ENCODE peak calls at places on chromosome 13, in nine cellular contexts. One of them, this sample, is unnamed.
A peak's percentile ranks its signal among the peaks of the same experiment; 100 is the strongest.

GRCh38 chr13:40333238-40333637 is 333.2 kb downstream of the FOXO1 start:
- DNase-seq in CD8-positive, alpha-beta memory T cell: no peak
- DNase-seq in Peyer's patch: no peak
- DNase-seq in PC-9: no peak
- DNase-seq in OCI-LY7: no peak
- DNase-seq in fibroblast of lung: peak; percentile 14
- DNase-seq in upper lobe of right lung: no peak
- DNase-seq in heart right ventricle: no peak
- DNase-seq in ovary: no peak
- DNase-seq in this sample: no peak

GRCh38 chr13:110633776-110634175 is 18.4 kb downstream of the NAXD start:
- DNase-seq in heart right ventricle: no peak
- DNase-seq in CD8-positive, alpha-beta memory T cell: no peak
- DNase-seq in upper lobe of right lung: no peak
- DNase-seq in ovary: no peak
- DNase-seq in OCI-LY7: no peak
- DNase-seq in PC-9: no peak
- DNase-seq in Peyer's patch: no peak
- DNase-seq in fibroblast of lung: no peak
- DNase-seq in this sample: no peak

GRCh38 chr13:42001580-42001979 is 40.7 kb upstream of the VWA8 start:
- DNase-seq in OCI-LY7: no peak
- DNase-seq in ovary: peak; percentile 36
- DNase-seq in Peyer's patch: no peak
- DNase-seq in heart right ventricle: no peak
- DNase-seq in fibroblast of lung: peak; percentile 96
- DNase-seq in PC-9: no peak
- DNase-seq in CD8-positive, alpha-beta memory T cell: no peak
- DNase-seq in upper lobe of right lung: peak; percentile 66
- DNase-seq in this sample: no peak

GRCh38 chr13:108213946-108214345 is 1.4 kb downstream of the LIG4 start:
- DNase-seq in upper lobe of right lung: no peak
- DNase-seq in ovary: no peak
- DNase-seq in CD8-positive, alpha-beta memory T cell: no peak
- DNase-seq in PC-9: no peak
- DNase-seq in OCI-LY7: no peak
- DNase-seq in heart right ventricle: no peak
- DNase-seq in fibroblast of lung: peak; percentile 71
- DNase-seq in Peyer's patch: no peak
- DNase-seq in this sample: no peak

GRCh38 chr13:99425485-99426341 is 75.6 kb upstream of the TM9SF2 start:
- DNase-seq in upper lobe of right lung: no peak
- DNase-seq in CD8-positive, alpha-beta memory T cell: peak; percentile 61
- DNase-seq in PC-9: no peak
- DNase-seq in ovary: no peak
- DNase-seq in heart right ventricle: no peak
- DNase-seq in OCI-LY7: peak; percentile 82
- DNase-seq in Peyer's patch: peak; percentile 91
- DNase-seq in fibroblast of lung: no peak
- DNase-seq in this sample: peak; percentile 60

GRCh38 chr13:71339010-71339409 is 528.0 kb downstream of the DACH1 start:
- DNase-seq in fibroblast of lung: no peak
- DNase-seq in PC-9: no peak
- DNase-seq in ovary: no peak
- DNase-seq in Peyer's patch: no peak
- DNase-seq in OCI-LY7: no peak
- DNase-seq in CD8-positive, alpha-beta memory T cell: no peak
- DNase-seq in upper lobe of right lung: no peak
- DNase-seq in heart right ventricle: no peak
- DNase-seq in this sample: no peak

GRCh38 chr13:89930861-89931260 is 1416.6 kb upstream of the MIR17HG start:
- DNase-seq in OCI-LY7: no peak
- DNase-seq in heart right ventricle: no peak
- DNase-seq in upper lobe of right lung: no peak
- DNase-seq in ovary: no peak
- DNase-seq in fibroblast of lung: no peak
- DNase-seq in Peyer's patch: no peak
- DNase-seq in CD8-positive, alpha-beta memory T cell: no peak
- DNase-seq in PC-9: no peak
- DNase-seq in this sample: no peak

GRCh38 chr13:27379694-27380596 is 44.5 kb upstream of the GTF3A start:
- DNase-seq in Peyer's patch: peak; percentile 86
- DNase-seq in CD8-positive, alpha-beta memory T cell: peak; percentile 33
- DNase-seq in ovary: peak; percentile 43
- DNase-seq in OCI-LY7: peak; percentile 55
- DNase-seq in PC-9: peak; percentile 42
- DNase-seq in fibroblast of lung: peak; percentile 18
- DNase-seq in heart right ventricle: peak; percentile 39
- DNase-seq in upper lobe of right lung: no peak
- DNase-seq in this sample: peak; percentile 81

GRCh38 chr13:100209857-100210580 is 121.1 kb downstream of the PCCA start:
- DNase-seq in heart right ventricle: no peak
- DNase-seq in Peyer's patch: no peak
- DNase-seq in PC-9: no peak
- DNase-seq in upper lobe of right lung: no peak
- DNase-seq in ovary: no peak
- DNase-seq in fibroblast of lung: peak; percentile 87
- DNase-seq in OCI-LY7: no peak
- DNase-seq in CD8-positive, alpha-beta memory T cell: no peak
- DNase-seq in this sample: no peak

GRCh38 chr13:77036294-77036693 is 9.3 kb upstream of the FBXL3 start:
- DNase-seq in Peyer's patch: no peak
- DNase-seq in fibroblast of lung: no peak
- DNase-seq in heart right ventricle: no peak
- DNase-seq in PC-9: no peak
- DNase-seq in ovary: no peak
- DNase-seq in OCI-LY7: no peak
- DNase-seq in upper lobe of right lung: no peak
- DNase-seq in CD8-positive, alpha-beta memory T cell: no peak
- DNase-seq in this sample: no peak

GRCh38 chr13:110173247-110173818 is 133.6 kb downstream of the COL4A1 start:
- DNase-seq in CD8-positive, alpha-beta memory T cell: no peak
- DNase-seq in Peyer's patch: no peak
- DNase-seq in ovary: no peak
- DNase-seq in PC-9: peak; percentile 71
- DNase-seq in OCI-LY7: no peak
- DNase-seq in upper lobe of right lung: no peak
- DNase-seq in heart right ventricle: no peak
- DNase-seq in fibroblast of lung: no peak
- DNase-seq in this sample: no peak

GRCh38 chr13:106796280-106797047 is 228.5 kb upstream of the ARGLU1 start:
- DNase-seq in Peyer's patch: no peak
- DNase-seq in OCI-LY7: no peak
- DNase-seq in upper lobe of right lung: no peak
- DNase-seq in fibroblast of lung: no peak
- DNase-seq in ovary: no peak
- DNase-seq in PC-9: no peak
- DNase-seq in CD8-positive, alpha-beta memory T cell: no peak
- DNase-seq in heart right ventricle: no peak
- DNase-seq in this sample: no peak

GRCh38 chr13:25478186-25478585 is 106.4 kb downstream of the ATP8A2 start:
- DNase-seq in upper lobe of right lung: no peak
- DNase-seq in PC-9: no peak
- DNase-seq in fibroblast of lung: peak; percentile 74
- DNase-seq in CD8-positive, alpha-beta memory T cell: no peak
- DNase-seq in OCI-LY7: no peak
- DNase-seq in Peyer's patch: no peak
- DNase-seq in heart right ventricle: no peak
- DNase-seq in ovary: no peak
- DNase-seq in this sample: no peak

GRCh38 chr13:68927387-68928026 is 1180.1 kb upstream of the ATXN8OS start:
- DNase-seq in Peyer's patch: no peak
- DNase-seq in OCI-LY7: no peak
- DNase-seq in CD8-positive, alpha-beta memory T cell: no peak
- DNase-seq in heart right ventricle: no peak
- DNase-seq in PC-9: no peak
- DNase-seq in fibroblast of lung: peak; percentile 25
- DNase-seq in upper lobe of right lung: no peak
- DNase-seq in ovary: no peak
- DNase-seq in this sample: no peak

GRCh38 chr13:106275441-106276032 is 259.9 kb downstream of the EFNB2 start:
- DNase-seq in Peyer's patch: no peak
- DNase-seq in ovary: no peak
- DNase-seq in upper lobe of right lung: no peak
- DNase-seq in fibroblast of lung: peak; percentile 50
- DNase-seq in PC-9: no peak
- DNase-seq in CD8-positive, alpha-beta memory T cell: no peak
- DNase-seq in OCI-LY7: no peak
- DNase-seq in heart right ventricle: no peak
- DNase-seq in this sample: no peak

GRCh38 chr13:98893361-98893760 is 84.5 kb downstream of the DOCK9 start:
- DNase-seq in ovary: no peak
- DNase-seq in OCI-LY7: no peak
- DNase-seq in heart right ventricle: no peak
- DNase-seq in CD8-positive, alpha-beta memory T cell: no peak
- DNase-seq in upper lobe of right lung: no peak
- DNase-seq in PC-9: no peak
- DNase-seq in Peyer's patch: no peak
- DNase-seq in fibroblast of lung: no peak
- DNase-seq in this sample: no peak

GRCh38 chr13:66210677-66211076 is 1019.5 kb downstream of the PCDH9 start:
- DNase-seq in CD8-positive, alpha-beta memory T cell: no peak
- DNase-seq in ovary: no peak
- DNase-seq in heart right ventricle: no peak
- DNase-seq in OCI-LY7: no peak
- DNase-seq in fibroblast of lung: peak; percentile 98
- DNase-seq in Peyer's patch: no peak
- DNase-seq in upper lobe of right lung: no peak
- DNase-seq in PC-9: no peak
- DNase-seq in this sample: no peak

GRCh38 chr13:44141213-44141724 is 232.4 kb upstream of the SERP2 start:
- DNase-seq in fibroblast of lung: peak; percentile 27
- DNase-seq in ovary: no peak
- DNase-seq in OCI-LY7: peak; percentile 20
- DNase-seq in CD8-positive, alpha-beta memory T cell: peak; percentile 7
- DNase-seq in heart right ventricle: no peak
- DNase-seq in PC-9: no peak
- DNase-seq in upper lobe of right lung: peak; percentile 64
- DNase-seq in Peyer's patch: no peak
- DNase-seq in this sample: no peak

GRCh38 chr13:31485183-31485582 is 254.1 kb upstream of the RXFP2 start:
- DNase-seq in upper lobe of right lung: no peak
- DNase-seq in PC-9: no peak
- DNase-seq in OCI-LY7: no peak
- DNase-seq in heart right ventricle: no peak
- DNase-seq in ovary: no peak
- DNase-seq in Peyer's patch: no peak
- DNase-seq in fibroblast of lung: no peak
- DNase-seq in CD8-positive, alpha-beta memory T cell: no peak
- DNase-seq in this sample: no peak

GRCh38 chr13:63041640-63042414 is 1626.2 kb upstream of the PCDH20 start:
- DNase-seq in Peyer's patch: no peak
- DNase-seq in CD8-positive, alpha-beta memory T cell: no peak
- DNase-seq in ovary: no peak
- DNase-seq in fibroblast of lung: peak; percentile 14
- DNase-seq in PC-9: no peak
- DNase-seq in heart right ventricle: no peak
- DNase-seq in upper lobe of right lung: no peak
- DNase-seq in OCI-LY7: no peak
- DNase-seq in this sample: no peak

DNA sequence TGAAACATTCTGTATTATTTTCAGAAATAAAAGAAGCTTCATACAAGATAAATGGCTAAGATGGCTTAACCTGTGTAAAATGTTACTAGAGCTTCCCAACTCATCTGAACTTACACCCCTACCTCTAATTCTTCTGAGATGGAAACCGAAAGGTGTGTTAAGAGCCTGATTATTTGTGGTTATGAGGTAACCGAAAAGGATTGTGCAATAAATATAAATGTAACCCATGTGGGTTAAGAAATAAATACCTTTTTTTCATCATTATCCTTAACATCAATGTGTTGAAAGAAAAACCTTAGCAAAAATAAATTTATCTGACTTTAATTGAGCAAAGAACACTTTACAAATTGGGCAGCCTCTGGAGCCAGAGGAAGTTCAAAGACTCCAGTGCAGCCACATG is 961.8 kb upstream of the SPRY2 start:
- DNase-seq in CD8-positive, alpha-beta memory T cell: no peak
- DNase-seq in fibroblast of lung: no peak
- DNase-seq in ovary: no peak
- DNase-seq in OCI-LY7: no peak
- DNase-seq in upper lobe of right lung: no peak
- DNase-seq in heart right ventricle: no peak
- DNase-seq in Peyer's patch: no peak
- DNase-seq in PC-9: no peak
- DNase-seq in this sample: no peak
- H3K27ac ChIP-seq in CD8-positive, alpha-beta memory T cell: no peak overlapping the region
- H3K27ac ChIP-seq in fibroblast of lung: no peak overlapping the region
- H3K27ac ChIP-seq in ovary: no peak overlapping the region
- H3K27ac ChIP-seq in OCI-LY7: no peak overlapping the region
- H3K27ac ChIP-seq in upper lobe of right lung: no peak overlapping the region
- H3K27ac ChIP-seq in heart right ventricle: no peak overlapping the region
- H3K27ac ChIP-seq in Peyer's patch: no peak overlapping the region
- H3K27ac ChIP-seq in PC-9: no peak overlapping the region
- H3K27ac ChIP-seq in this sample: no peak overlapping the region

GRCh38 chr13:28964052-28964451 is 143.9 kb downstream of the MTUS2 start:
- DNase-seq in OCI-LY7: no peak
- DNase-seq in Peyer's patch: no peak
- DNase-seq in CD8-positive, alpha-beta memory T cell: no peak
- DNase-seq in PC-9: no peak
- DNase-seq in ovary: no peak
- DNase-seq in upper lobe of right lung: no peak
- DNase-seq in fibroblast of lung: no peak
- DNase-seq in heart right ventricle: no peak
- DNase-seq in this sample: no peak
- H3K4me1 ChIP-seq in OCI-LY7: no peaks in the 10 kb centered on the region
- H3K4me1 ChIP-seq in Peyer's patch: no peaks in the 10 kb centered on the region
- H3K4me1 ChIP-seq in CD8-positive, alpha-beta memory T cell: no peaks in the 10 kb centered on the region
- H3K4me1 ChIP-seq in PC-9: no peaks in the 10 kb centered on the region
- H3K4me1 ChIP-seq in ovary: no peaks in the 10 kb centered on the region
- H3K4me1 ChIP-seq in upper lobe of right lung: no peaks in the 10 kb centered on the region
- H3K4me1 ChIP-seq in fibroblast of lung: no peaks in the 10 kb centered on the region
- H3K4me1 ChIP-seq in heart right ventricle: no peaks in the 10 kb centered on the region
- H3K4me1 ChIP-seq in this sample: no peaks in the 10 kb centered on the region

DNA sequence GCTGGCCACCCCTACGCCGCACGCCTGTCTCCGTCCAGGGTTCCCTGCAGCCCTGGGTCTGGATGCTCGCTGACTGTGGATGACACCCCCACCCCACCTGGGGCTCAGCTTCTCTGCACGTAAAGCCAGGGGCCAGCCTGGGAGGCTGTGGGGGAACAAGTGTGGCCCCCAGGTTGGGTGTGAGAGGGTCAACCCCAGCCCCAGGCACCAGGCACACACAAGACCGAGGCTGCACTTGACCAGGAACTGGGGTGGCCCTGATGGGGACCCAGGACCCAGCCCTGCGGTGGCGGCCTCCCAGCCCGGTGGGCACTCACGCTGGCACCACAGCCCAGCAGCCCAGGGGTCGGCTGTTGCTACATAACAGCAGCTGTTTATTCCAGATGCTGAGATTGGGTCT is 41.6 kb downstream of the GAS6 start:
- DNase-seq in PC-9: no peak
- DNase-seq in ovary: no peak
- DNase-seq in CD8-positive, alpha-beta memory T cell: no peak
- DNase-seq in Peyer's patch: no peak
- DNase-seq in fibroblast of lung: no peak
- DNase-seq in upper lobe of right lung: no peak
- DNase-seq in heart right ventricle: no peak
- DNase-seq in OCI-LY7: no peak
- DNase-seq in this sample: no peak
- H3K27ac ChIP-seq in PC-9: no peak overlapping the region
- H3K27ac ChIP-seq in ovary: peak overlapping the region; percentile 71
- H3K27ac ChIP-seq in CD8-positive, alpha-beta memory T cell: no peak overlapping the region
- H3K27ac ChIP-seq in Peyer's patch: no peak overlapping the region
- H3K27ac ChIP-seq in fibroblast of lung: peak overlapping the region; percentile 79
- H3K27ac ChIP-seq in upper lobe of right lung: no peak overlapping the region
- H3K27ac ChIP-seq in heart right ventricle: peak overlapping the region; percentile 83
- H3K27ac ChIP-seq in OCI-LY7: no peak overlapping the region
- H3K27ac ChIP-seq in this sample: no peak overlapping the region

GRCh38 chr13:75197803-75198202 is 284.2 kb downstream of the TBC1D4 start:
- DNase-seq in upper lobe of right lung: no peak
- DNase-seq in heart right ventricle: no peak
- DNase-seq in ovary: no peak
- DNase-seq in Peyer's patch: no peak
- DNase-seq in CD8-positive, alpha-beta memory T cell: no peak
- DNase-seq in PC-9: no peak
- DNase-seq in fibroblast of lung: no peak
- DNase-seq in OCI-LY7: no peak
- DNase-seq in this sample: no peak
- H3K4me1 ChIP-seq in upper lobe of right lung: no peaks in the 10 kb centered on the region
- H3K4me1 ChIP-seq in heart right ventricle: peaks cover 45% of the 10 kb centered on the region
- H3K4me1 ChIP-seq in ovary: peaks cover 15% of the 10 kb centered on the region
- H3K4me1 ChIP-seq in Peyer's patch: no peaks in the 10 kb centered on the region
- H3K4me1 ChIP-seq in CD8-positive, alpha-beta memory T cell: no peaks in the 10 kb centered on the region
- H3K4me1 ChIP-seq in PC-9: no peaks in the 10 kb centered on the region
- H3K4me1 ChIP-seq in fibroblast of lung: no peaks in the 10 kb centered on the region
- H3K4me1 ChIP-seq in OCI-LY7: no peaks in the 10 kb centered on the region
- H3K4me1 ChIP-seq in this sample: peaks cover 8% of the 10 kb centered on the region